ENCODE peak calls at places on chromosome X, in four cellular contexts. One of them, this sample, is unnamed. For H3K79me2, the result is how much of the 10 kb centered on the place peaks cover.

GRCh38 chrX:10327651-10328050 is 170.9 kb downstream of the CLCN4 start:
- DNase-seq in HepG2: peak
- DNase-seq in HCT116: peak
- DNase-seq in K562: no peak
- DNase-seq in this sample: no peak

GRCh38 chrX:27890611-27891010 is 82.8 kb downstream of the MAGEB10 start:
- DNase-seq in K562: no peak
- DNase-seq in HepG2: no peak
- DNase-seq in HCT116: peak
- DNase-seq in this sample: no peak

GRCh38 chrX:57900961-57901360 is 9.3 kb downstream of the ZXDA start:
- DNase-seq in HCT116: no peak
- DNase-seq in HepG2: no peak
- DNase-seq in K562: no peak
- DNase-seq in this sample: no peak

GRCh38 chrX:70444326-70445196 is at the start of gene DLG3:
- DNase-seq in HCT116: no peak
- DNase-seq in K562: peak
- DNase-seq in HepG2: no peak
- DNase-seq in this sample: peak

GRCh38 chrX:13669246-13669689 is 16.3 kb downstream of the TCEANC start:
- DNase-seq in K562: peak
- DNase-seq in HCT116: peak
- DNase-seq in HepG2: peak
- DNase-seq in this sample: no peak

GRCh38 chrX:2867191-2867590 is 38.5 kb downstream of the GYG2 start:
- DNase-seq in K562: no peak
- DNase-seq in HCT116: no peak
- DNase-seq in HepG2: no peak
- DNase-seq in this sample: no peak

GRCh38 chrX:32687379-32687778 is 524.0 kb downstream of the DMD start:
- DNase-seq in HCT116: no peak
- DNase-seq in K562: peak
- DNase-seq in HepG2: no peak
- DNase-seq in this sample: no peak

GRCh38 chrX:22746081-22746480 is 253.7 kb upstream of the DDX53 start:
- DNase-seq in HepG2: no peak
- DNase-seq in K562: no peak
- DNase-seq in HCT116: no peak
- DNase-seq in this sample: no peak

GRCh38 chrX:138745215-138745614 is 33.7 kb upstream of the FGF13 start:
- DNase-seq in K562: peak
- DNase-seq in HepG2: peak
- DNase-seq in HCT116: no peak
- DNase-seq in this sample: peak

GRCh38 chrX:72312311-72312940 is 6.7 kb upstream of the CITED1 start:
- DNase-seq in HCT116: no peak
- DNase-seq in HepG2: no peak
- DNase-seq in K562: no peak
- DNase-seq in this sample: no peak

GRCh38 chrX:19198448-19198847 is 76.2 kb upstream of the ADGRG2 start:
- DNase-seq in K562: no peak
- DNase-seq in HepG2: no peak
- DNase-seq in HCT116: no peak
- DNase-seq in this sample: no peak

GRCh38 chrX:131747173-131747572 is 203.3 kb downstream of the OR13H1 start:
- DNase-seq in HCT116: no peak
- DNase-seq in K562: no peak
- DNase-seq in HepG2: no peak
- DNase-seq in this sample: peak

GRCh38 chrX:21963736-21964135 is 23.2 kb downstream of the SMS start:
- DNase-seq in HCT116: no peak
- DNase-seq in HepG2: no peak
- DNase-seq in K562: no peak
- DNase-seq in this sample: no peak

GRCh38 chrX:9420513-9420912 is 44.3 kb upstream of the TBL1X start:
- DNase-seq in HepG2: no peak
- DNase-seq in HCT116: no peak
- DNase-seq in K562: no peak
- DNase-seq in this sample: no peak

GRCh38 chrX:119359618-119360382 is 39.3 kb upstream of the SLC25A43 start:
- DNase-seq in HepG2: no peak
- DNase-seq in HCT116: no peak
- DNase-seq in K562: no peak
- DNase-seq in this sample: no peak

GRCh38 chrX:49291615-49292337 is 11.7 kb upstream of the GAGE10 start:
- DNase-seq in K562: peak
- DNase-seq in HepG2: peak
- DNase-seq in HCT116: peak
- DNase-seq in this sample: peak

GRCh38 chrX:78378476-78379115 is 51.2 kb upstream of the CYSLTR1 start:
- DNase-seq in HCT116: no peak
- DNase-seq in HepG2: no peak
- DNase-seq in K562: no peak
- DNase-seq in this sample: no peak

GRCh38 chrX:78375894-78376293 is 48.5 kb upstream of the CYSLTR1 start:
- DNase-seq in HCT116: no peak
- DNase-seq in K562: no peak
- DNase-seq in HepG2: no peak
- DNase-seq in this sample: no peak

GRCh38 chrX:78377186-78377585 is 49.8 kb upstream of the CYSLTR1 start:
- DNase-seq in HepG2: no peak
- DNase-seq in K562: no peak
- DNase-seq in HCT116: no peak
- DNase-seq in this sample: no peak
- TF ChIP-seq JUND in HepG2: no peak
- TF ChIP-seq JUND in K562: no peak
- TF ChIP-seq JUND in HCT116: no peak
- TF ChIP-seq JUND in this sample: no peak

GRCh38 chrX:109822861-109823260 is 89.8 kb upstream of the ACSL4 start:
- DNase-seq in HCT116: no peak
- DNase-seq in HepG2: peak
- DNase-seq in K562: no peak
- DNase-seq in this sample: no peak
- H3K79me2 ChIP-seq in HCT116: under half
- H3K79me2 ChIP-seq in HepG2: under half
- H3K79me2 ChIP-seq in K562: under half
- H3K79me2 ChIP-seq in this sample: under half

DNA sequence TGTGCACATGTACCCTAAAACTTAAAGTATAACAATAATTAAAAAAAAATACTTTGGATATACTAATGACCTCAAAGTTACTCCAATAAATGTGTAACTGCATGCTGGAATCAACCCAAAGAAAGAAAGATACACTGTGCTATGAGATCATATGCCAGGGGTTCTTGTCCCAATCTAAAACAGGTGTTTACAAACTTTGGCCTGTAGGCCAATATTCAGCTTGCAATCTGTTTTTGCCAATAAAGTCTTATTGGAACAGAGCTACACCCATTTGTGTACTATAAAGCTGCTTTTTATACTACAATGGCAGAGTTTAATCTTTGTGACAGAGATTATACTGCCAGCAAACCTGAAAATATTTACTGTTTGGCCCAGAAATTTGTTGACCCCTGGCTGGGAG is 138.8 kb upstream of the AFF2 start:
- DNase-seq in HCT116: no peak
- DNase-seq in K562: no peak
- DNase-seq in HepG2: no peak
- DNase-seq in this sample: no peak
- TF ChIP-seq JUND in HCT116: no peak
- TF ChIP-seq JUND in K562: no peak
- TF ChIP-seq JUND in HepG2: no peak
- TF ChIP-seq JUND in this sample: no peak

DNA sequence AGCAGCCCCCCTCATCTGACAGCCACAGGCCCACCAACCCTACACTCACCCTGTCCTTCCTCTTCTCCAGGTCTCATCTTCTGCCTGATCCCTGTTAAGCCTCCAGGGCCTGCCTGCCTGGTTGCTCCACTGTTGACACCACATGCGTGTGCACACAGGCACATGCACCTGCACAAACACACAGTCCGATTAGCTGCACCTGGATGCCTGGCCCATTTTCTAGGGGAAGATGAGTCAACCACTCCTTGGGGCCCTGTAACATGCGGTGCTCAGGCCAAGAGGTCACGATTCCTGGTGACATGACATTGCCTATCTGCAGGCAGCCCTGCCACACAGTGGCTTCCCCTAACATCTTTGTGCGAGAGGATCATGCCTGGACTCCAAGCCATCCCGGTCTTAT is 498.4 kb downstream of the BCOR start:
- DNase-seq in HepG2: no peak
- DNase-seq in K562: no peak
- DNase-seq in HCT116: no peak
- DNase-seq in this sample: no peak
- H3K79me2 ChIP-seq in HepG2: under half
- H3K79me2 ChIP-seq in K562: under half
- H3K79me2 ChIP-seq in HCT116: under half
- H3K79me2 ChIP-seq in this sample: under half

GRCh38 chrX:124388562-124388961 is 42.2 kb downstream of the SH2D1A start:
- DNase-seq in K562: peak
- DNase-seq in HCT116: peak
- DNase-seq in HepG2: peak
- DNase-seq in this sample: peak
- TF ChIP-seq JUND in K562: no peak
- TF ChIP-seq JUND in HCT116: no peak
- TF ChIP-seq JUND in HepG2: no peak
- TF ChIP-seq JUND in this sample: no peak

This sample was measured in SK-N-SH.